ENCODE peak calls at places on chromosomes 11 and 22, in four cellular contexts. H is GM23338, C is stomach, M is HCT116. K is an unnamed sample.

GRCh38 chr11:810040-810567 is 337 bp downstream of the RPLP2 start:
- DNase-seq in M (no peak), C (no peak), H (no peak), K (no peak)

GRCh38 chr11:119995730-119996491 is 142.0 kb downstream of the TRIM29 start:
- DNase-seq in H (no peak), C (no peak), M (no peak), K (no peak)

GRCh38 chr11:125772834-125773505 is 5.7 kb downstream of the PATE2 start:
- DNase-seq in H (no peak), C (no peak), M (no peak), K (no peak)

GRCh38 chr22:36277482-36278291 is 24.8 kb downstream of the APOL1 start:
- DNase-seq in M (peak; percentile 40), H (peak; percentile 87), C (peak; percentile 65), K (no peak)

GRCh38 chr22:46078241-46079092 is 71.9 kb upstream of the PPARA start:
- DNase-seq in C (peak; percentile 81), M (no peak), H (peak; percentile 57), K (no peak)

GRCh38 chr11:26558191-26558590 is 13.9 kb downstream of the MUC15 start:
- DNase-seq in M (no peak), C (no peak), H (no peak), K (no peak)

GRCh38 chr22:49119551-49119952 is 708.1 kb downstream of the BRD1 start:
- DNase-seq in M (no peak), C (no peak), H (no peak), K (no peak)

GRCh38 chr22:50340157-50340879 is 2.8 kb upstream of the PPP6R2 start:
- DNase-seq in C (no peak), H (peak; percentile 45), M (no peak), K (no peak)

GRCh38 chr11:93221539-93221938 is 23.7 kb upstream of the SLC36A4 start:
- DNase-seq in M (no peak), C (no peak), H (no peak), K (no peak)

GRCh38 chr11:94525933-94526332 is 13.7 kb downstream of the C11orf97 start:
- DNase-seq in H (peak; percentile 14), C (peak; percentile 88), M (no peak), K (no peak)

GRCh38 chr11:94543695-94544581 is at the start of gene FUT4:
- DNase-seq in M (peak; percentile 82), C (peak; percentile 94), H (peak; percentile 94), K (peak; percentile 91)

GRCh38 chr22:46564084-46564714 is 26.8 kb upstream of the CELSR1 start:
- DNase-seq in C (no peak), M (no peak), H (no peak), K (no peak)

GRCh38 chr22:37176464-37177061 is 11.5 kb downstream of the C1QTNF6 start:
- DNase-seq in C (peak; percentile 62), H (no peak), M (no peak), K (no peak)

GRCh38 chr11:66321606-66322005 is 4.8 kb upstream of the CD248 start:
- DNase-seq in M (no peak), H (no peak), C (no peak), K (no peak)

GRCh38 chr11:35292290-35292689 is 127.1 kb downstream of the SLC1A2 start:
- DNase-seq in M (no peak), C (no peak), H (peak; percentile 12), K (no peak)
- TF ChIP-seq POLR2AphosphoS5 in M (no peak), C (no peak), H (no peak), K (no peak)

GRCh38 chr11:73747762-73748161 is 13.1 kb downstream of the RAB6A start:
- DNase-seq in M (no peak), H (no peak), C (no peak), K (no peak)
- H3K27ac ChIP-seq in M (no peak overlapping the region), H (no peak overlapping the region), C (no peak overlapping the region), K (no peak overlapping the region)

DNA sequence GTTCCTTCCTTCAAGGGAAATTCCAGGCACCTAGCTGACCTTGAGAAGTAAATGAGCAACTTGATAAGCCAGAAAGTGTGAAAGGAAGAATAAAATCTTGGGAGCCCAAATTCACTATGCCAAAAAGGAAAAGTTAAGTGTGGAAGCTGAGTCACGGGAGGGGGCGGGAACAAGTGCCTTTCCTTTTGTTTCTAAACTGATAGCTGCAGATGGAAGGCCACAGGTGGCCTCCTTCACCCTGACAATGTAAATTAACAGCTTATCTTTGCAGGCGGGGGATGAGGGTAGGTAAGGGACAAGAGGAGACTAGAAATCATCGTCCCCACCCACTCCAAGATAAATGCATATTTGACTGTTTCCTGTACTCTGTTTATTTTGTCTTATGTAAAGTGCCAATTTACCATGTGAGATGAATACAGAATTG is 36.4 kb upstream of the TREH start:
- DNase-seq in H (peak; percentile 91), M (no peak), C (no peak), K (no peak)
- TF ChIP-seq POLR2AphosphoS5 in H (peak; percentile 46), M (no peak), C (no peak), K (no peak)

GRCh38 chr11:13720940-13721339 is 52.5 kb downstream of the FAR1 start:
- DNase-seq in C (no peak), H (no peak), M (no peak), K (no peak)
- H3K27ac ChIP-seq in C (no peak overlapping the region), H (no peak overlapping the region), M (no peak overlapping the region), K (no peak overlapping the region)

GRCh38 chr11:121930004-121930965 is 185.7 kb downstream of the BLID start:
- DNase-seq in M (no peak), C (no peak), H (peak; percentile 12), K (no peak)

GRCh38 chr11:121932646-121933185 is 183.3 kb downstream of the BLID start:
- DNase-seq in C (no peak), H (peak; percentile 14), M (no peak), K (no peak)

GRCh38 chr11:121929581-121929980 is 186.4 kb downstream of the BLID start:
- DNase-seq in M (no peak), H (peak; percentile 65), C (no peak), K (no peak)

GRCh38 chr11:121931748-121932352 is 184.2 kb downstream of the BLID start:
- DNase-seq in M (no peak), H (no peak), C (no peak), K (no peak)

DNA sequence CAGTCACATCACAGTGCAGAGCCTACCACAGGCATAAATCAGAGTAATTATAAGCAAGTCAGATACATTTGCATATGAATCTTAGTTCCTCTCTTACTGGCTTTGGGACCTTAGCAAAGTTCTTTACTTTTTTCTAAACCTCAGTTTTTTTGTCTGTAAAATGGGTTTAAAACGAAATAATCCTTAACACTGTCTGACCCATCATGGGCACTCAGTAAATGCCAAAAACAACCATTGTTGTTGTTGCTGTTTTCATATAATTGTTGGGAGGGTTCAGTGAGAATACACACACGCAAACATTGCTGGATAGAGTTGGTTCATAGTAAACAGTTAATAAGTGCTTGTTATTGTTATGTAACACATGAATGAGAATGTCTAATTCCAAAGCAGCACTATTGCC is 184.9 kb downstream of the BLID start:
- DNase-seq in H (no peak), M (no peak), C (no peak), K (no peak)
- TF ChIP-seq POLR2AphosphoS5 in H (no peak), M (no peak), C (no peak), K (no peak)

DNA sequence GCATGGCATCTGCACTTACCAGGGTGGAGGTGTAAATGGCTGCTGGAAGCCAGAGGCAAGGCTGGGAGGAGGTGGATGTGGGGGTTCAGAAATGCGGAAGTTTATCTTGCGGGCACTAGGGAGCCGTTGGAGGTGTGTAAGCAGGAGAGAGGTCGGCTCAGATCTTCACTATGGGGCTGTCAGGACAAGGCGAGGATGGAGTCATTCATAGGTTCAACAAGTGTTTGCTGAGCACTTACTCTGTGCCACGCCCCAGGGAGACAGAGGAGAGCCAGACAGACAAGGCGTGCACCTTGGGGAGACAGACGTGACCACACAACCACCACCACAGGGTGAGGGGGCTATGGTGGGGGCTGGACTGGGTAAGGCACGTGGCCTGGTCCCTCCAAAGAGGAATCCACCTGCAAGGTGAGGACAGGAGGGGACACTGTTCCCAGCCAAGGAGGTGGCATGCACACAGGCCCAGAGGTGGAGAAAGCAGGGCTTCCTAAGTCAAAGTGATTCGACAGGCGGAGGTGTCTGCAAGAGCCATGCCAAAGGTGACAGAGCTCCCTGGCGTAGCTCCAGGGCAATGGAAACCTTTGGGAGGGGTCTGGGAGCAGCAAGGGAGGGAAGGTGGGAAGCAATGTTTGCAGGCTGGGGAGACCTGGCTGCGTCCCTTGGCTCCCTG is 30.8 kb upstream of the TCF20 start:
- DNase-seq in M (no peak), H (no peak), C (no peak), K (no peak)
- H3K27ac ChIP-seq in M (no peak overlapping the region), H (no peak overlapping the region), C (no peak overlapping the region), K (no peak overlapping the region)

GRCh38 chr11:57777969-57778317 is 16.3 kb downstream of the CTNND1 start:
- DNase-seq in M (no peak), C (peak; percentile 65), H (peak; percentile 55), K (no peak)

GRCh38 chr11:57779275-57779674 is 17.7 kb downstream of the CTNND1 start:
- DNase-seq in H (peak; percentile 84), M (no peak), C (peak; percentile 56), K (no peak)

GRCh38 chr11:57785072-57785471 is 23.5 kb downstream of the CTNND1 start:
- DNase-seq in C (no peak), H (no peak), M (no peak), K (no peak)

GRCh38 chr11:57778318-57779037 is 16.9 kb downstream of the CTNND1 start:
- DNase-seq in H (peak; percentile 96), C (peak; percentile 95), M (peak; percentile 89), K (no peak)

GRCh38 chr11:57781529-57781943 is 19.9 kb downstream of the CTNND1 start:
- DNase-seq in C (peak; percentile 88), H (peak; percentile 92), M (peak; percentile 93), K (no peak)
- TF ChIP-seq POLR2AphosphoS5 in C (peak; percentile 79), H (no peak), M (peak; percentile 77), K (no peak)

K was measured in vagina.